ENCODE peak calls at places on chromosome 1, in five cellular contexts. I is neural progenitor cell, P is HFFc6, C is body of pancreas, Y is kidney. J is an unnamed sample.

GRCh38 chr1:1272341-1273151 is 1.1 kb downstream of the UBE2J2 start:
- DNase-seq in Y (peak; percentile 88), C (peak; percentile 29), P (no peak), I (no peak), J (no peak)

GRCh38 chr1:31923905-31924304 is 14.3 kb downstream of the PTP4A2 start:
- DNase-seq in Y (no peak), I (no peak), P (no peak), C (no peak), J (no peak)

GRCh38 chr1:1875932-1876331 is 15.0 kb downstream of the GNB1 start:
- DNase-seq in P (no peak), I (no peak), C (no peak), Y (peak; percentile 4), J (no peak)

GRCh38 chr1:6423321-6423999 is 1.1 kb upstream of the ESPN start:
- DNase-seq in I (peak; percentile 78), Y (peak; percentile 92), C (peak; percentile 83), P (peak; percentile 12), J (no peak)

GRCh38 chr1:8740034-8740449 is 77.4 kb downstream of the RERE start:
- DNase-seq in Y (no peak), I (no peak), P (peak; percentile 73), C (no peak), J (peak; percentile 53)

GRCh38 chr1:8765253-8765652 is 52.2 kb downstream of the RERE start:
- DNase-seq in Y (no peak), P (no peak), I (no peak), C (no peak), J (no peak)

GRCh38 chr1:11676386-11677103 is 4.4 kb downstream of the MAD2L2 start:
- DNase-seq in Y (no peak), C (no peak), P (no peak), I (no peak), J (no peak)

GRCh38 chr1:48938975-48939374 is 162.3 kb upstream of the BEND5 start:
- DNase-seq in P (no peak), C (no peak), Y (no peak), I (no peak), J (no peak)

GRCh38 chr1:48223372-48224081 is 1.0 kb downstream of the SLC5A9 start:
- DNase-seq in Y (no peak), C (peak; percentile 56), I (no peak), P (no peak), J (no peak)

GRCh38 chr1:154386643-154387352 is 18.3 kb upstream of the IL6R start:
- DNase-seq in I (no peak), C (no peak), P (no peak), Y (peak; percentile 29), J (no peak)

GRCh38 chr1:150610576-150610975 is 18.8 kb downstream of the ENSA start:
- DNase-seq in Y (no peak), P (no peak), C (no peak), I (no peak), J (no peak)

GRCh38 chr1:236284291-236284711 is 2.5 kb upstream of the ERO1B start:
- DNase-seq in I (peak; percentile 54), P (no peak), C (no peak), Y (no peak), J (no peak)

GRCh38 chr1:112702420-112703261 is 4.3 kb downstream of the RHOC start:
- DNase-seq in I (no peak), C (no peak), Y (no peak), P (no peak), J (no peak)

GRCh38 chr1:23570001-23570691 is 10.8 kb upstream of the ID3 start:
- DNase-seq in P (no peak), C (no peak), I (no peak), Y (no peak), J (no peak)

GRCh38 chr1:56081151-56081550 is 498.2 kb downstream of the PLPP3 start:
- DNase-seq in I (no peak), P (peak; percentile 53), C (no peak), Y (no peak), J (no peak)

GRCh38 chr1:182698977-182699672 is 14.7 kb upstream of the RGS8 start:
- DNase-seq in I (no peak), P (no peak), C (peak; percentile 15), Y (peak; percentile 69), J (no peak)

GRCh38 chr1:182702826-182703524 is 18.6 kb upstream of the RGS8 start:
- DNase-seq in Y (no peak), P (no peak), I (no peak), C (no peak), J (no peak)

GRCh38 chr1:182703539-182703938 is 19.2 kb upstream of the RGS8 start:
- DNase-seq in Y (no peak), P (no peak), C (no peak), I (no peak), J (no peak)

GRCh38 chr1:182699673-182700350 is 15.4 kb upstream of the RGS8 start:
- DNase-seq in I (peak; percentile 74), P (no peak), Y (peak; percentile 81), C (peak; percentile 11), J (no peak)

GRCh38 chr1:182700351-182700709 is 15.9 kb upstream of the RGS8 start:
- DNase-seq in C (no peak), P (no peak), Y (no peak), I (no peak), J (no peak)
- TF ChIP-seq CTCF in C (no peak), P (no peak), Y (no peak), I (no peak), J (no peak)

DNA sequence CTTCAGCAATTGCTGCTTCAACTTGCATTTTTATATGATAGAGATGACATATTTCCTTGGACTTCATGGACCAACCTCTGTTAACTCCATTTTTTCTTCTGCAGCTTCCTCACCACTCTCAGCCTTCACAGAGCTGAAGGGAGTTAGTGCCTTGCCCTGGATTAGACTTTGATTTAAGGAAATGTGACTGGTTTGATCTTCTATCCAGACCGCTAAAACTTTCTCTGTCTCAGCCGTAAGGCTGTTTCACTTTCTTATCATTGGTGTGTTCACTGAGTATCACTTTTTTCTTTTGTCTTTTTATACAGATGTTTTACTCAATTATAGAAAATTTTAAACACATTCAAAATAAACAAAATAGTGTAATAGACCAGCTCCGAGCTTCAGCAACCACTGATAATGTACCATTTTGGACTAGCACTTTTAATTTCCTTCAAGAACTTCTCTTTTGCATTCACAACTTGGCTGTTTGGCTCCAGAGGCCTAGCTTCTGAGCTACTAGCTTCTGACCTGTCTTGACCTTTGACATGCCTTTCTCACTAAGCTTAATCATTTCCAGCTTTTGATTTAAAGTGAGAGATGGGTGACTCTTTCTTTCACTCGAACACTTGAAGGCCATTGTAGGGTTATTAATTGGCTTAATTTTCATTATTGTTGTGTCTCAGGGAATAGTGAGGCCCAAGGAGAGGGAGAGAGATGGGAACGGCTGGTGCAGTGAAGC is 9.3 kb downstream of the NEK7 start:
- DNase-seq in I (peak; percentile 62), Y (no peak), P (no peak), C (no peak), J (no peak)
- TF ChIP-seq CTCF in I (no peak), Y (no peak), P (no peak), C (no peak), J (no peak)

DNA sequence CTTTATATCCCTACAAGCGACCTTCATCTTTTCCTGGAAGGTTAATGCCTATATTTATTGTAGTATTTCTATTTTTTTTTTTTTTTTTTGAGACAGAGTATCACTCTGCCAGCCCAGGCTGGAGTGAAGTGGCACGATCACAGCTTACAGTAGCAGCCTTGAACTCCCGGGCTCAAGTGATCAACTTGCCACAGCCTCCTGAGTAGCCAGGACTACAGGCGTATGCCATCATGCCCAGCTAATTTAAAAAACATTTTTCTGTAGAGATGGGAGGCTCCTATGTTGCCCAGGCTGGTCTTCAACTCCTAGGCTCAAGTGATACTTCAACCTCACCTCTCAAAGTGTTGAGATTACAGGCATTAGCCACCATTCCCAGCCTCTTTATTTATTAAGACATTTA is 89.2 kb downstream of the ASH1L start:
- DNase-seq in Y (no peak), C (no peak), I (no peak), P (no peak), J (no peak)
- TF ChIP-seq CTCF in Y (no peak), C (no peak), I (no peak), P (no peak), J (no peak)

GRCh38 chr1:46410156-46411009 is 16.3 kb downstream of the FAAH start:
- DNase-seq in P (no peak), C (no peak), I (no peak), Y (no peak), J (no peak)

GRCh38 chr1:46413596-46413985 is 19.5 kb downstream of the FAAH start:
- DNase-seq in Y (peak; percentile 52), I (peak; percentile 40), P (peak; percentile 42), C (no peak), J (no peak)

GRCh38 chr1:46411010-46411405 is 16.9 kb downstream of the FAAH start:
- DNase-seq in C (no peak), Y (no peak), P (no peak), I (no peak), J (no peak)

GRCh38 chr1:46412853-46413595 is 18.9 kb downstream of the FAAH start:
- DNase-seq in I (no peak), P (no peak), C (no peak), Y (no peak), J (no peak)

GRCh38 chr1:46411601-46412341 is 17.7 kb downstream of the FAAH start:
- DNase-seq in I (peak; percentile 30), C (no peak), P (no peak), Y (no peak), J (no peak)
- TF ChIP-seq CTCF in I (peak; percentile 73), C (no peak), P (peak; percentile 72), Y (peak; percentile 1), J (peak; percentile 60)

DNA sequence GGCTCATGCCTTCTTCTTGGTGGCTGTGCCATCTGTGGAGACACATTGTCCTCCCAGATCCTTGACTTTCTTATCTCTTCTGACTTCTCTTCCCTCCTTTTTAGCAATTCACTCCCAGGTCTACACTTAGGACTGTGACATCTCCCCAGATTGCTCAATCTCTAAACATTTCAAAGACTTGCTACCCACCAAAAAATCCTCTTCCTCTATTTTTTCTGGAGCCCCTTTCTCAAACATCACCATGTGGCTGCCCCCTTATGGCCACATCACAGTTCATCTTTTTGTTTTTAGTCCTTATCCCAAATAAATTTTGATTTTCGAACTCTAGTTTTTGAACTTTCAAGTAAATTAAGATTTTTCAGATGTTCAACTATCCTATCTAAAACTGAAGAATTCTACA is 148.6 kb upstream of the HOOK1 start:
- DNase-seq in I (no peak), Y (no peak), P (no peak), C (no peak), J (no peak)
- TF ChIP-seq CTCF in I (no peak), Y (no peak), P (peak; percentile 60), C (no peak), J (no peak)

J was measured in HFF-Myc.